ENCODE peak calls at places on chromosomes 16 and 17, in seven cellular contexts. B is MCF 10A; J is NCI-H1092; Y is activated CD4-positive, alpha-beta T cell treated with anti-CD3 and anti-CD28 coated beads, Interleukin-2, amount 50 U/mL, for 1 hour; T is nephron progenitor cell; U is AG10803; M is astrocyte of the hippocampus. F is an unnamed sample.

GRCh38 chr16:50530277-50531236 is 17.6 kb upstream of the NKD1 start:
- DNase-seq in B (peak; percentile 98), J (no peak), Y (no peak), T (no peak), U (no peak), M (no peak), F (no peak)

GRCh38 chr17:80036715-80037477 is 454 bp downstream of the CCDC40 start:
- DNase-seq in B (no peak), J (peak; percentile 81), Y (peak; percentile 40), T (peak; percentile 77), U (no peak), M (no peak), F (peak; percentile 38)

GRCh38 chr16:77834600-77834963 is 46.2 kb downstream of the VAT1L start:
- DNase-seq in B (no peak), J (no peak), Y (no peak), T (no peak), U (peak; percentile 91), M (peak; percentile 76), F (no peak)

GRCh38 chr16:55498101-55498500 is 10.8 kb upstream of the LPCAT2 start:
- DNase-seq in B (no peak), J (no peak), Y (no peak), T (no peak), U (no peak), M (no peak), F (no peak)

GRCh38 chr16:83609178-83609577 is 198.6 kb upstream of the HSBP1 start:
- DNase-seq in B (no peak), J (no peak), Y (no peak), T (no peak), U (peak; percentile 21), M (no peak), F (no peak)

GRCh38 chr17:1056761-1057160 is 59.8 kb downstream of the TIMM22 start:
- DNase-seq in B (no peak), J (no peak), Y (no peak), T (no peak), U (no peak), M (no peak), F (no peak)

GRCh38 chr17:68424861-68425260 is 32.4 kb downstream of the WIPI1 start:
- DNase-seq in B (no peak), J (no peak), Y (no peak), T (no peak), U (no peak), M (no peak), F (no peak)

GRCh38 chr17:72726936-72727335 is 365.6 kb downstream of the SLC39A11 start:
- DNase-seq in B (no peak), J (no peak), Y (peak; percentile 26), T (no peak), U (no peak), M (peak; percentile 29), F (peak; percentile 68)